ENCODE peak calls at places on chromosomes 16 and 17, in five cellular contexts. H, I, B, W and J are unnamed samples. For H3K36me3, the result is how much of the 10 kb centered on the place peaks cover.

GRCh38 chr16:48556913-48557351 is 53.0 kb downstream of the N4BP1 start:
- DNase-seq in H (no peak), W (peak), I (no peak), B (no peak), J (peak)

GRCh38 chr17:39665642-39666221 is 583 bp downstream of the TCAP start:
- DNase-seq in B (peak), I (no peak), H (no peak), W (no peak), J (peak)

GRCh38 chr17:19383681-19384470 is 3.1 kb downstream of the MFAP4 start:
- DNase-seq in H (no peak), I (no peak), B (no peak), W (peak), J (no peak)

GRCh38 chr16:5885521-5885920 is 787.9 kb upstream of the EEF2KMT start:
- DNase-seq in W (no peak), H (no peak), B (no peak), I (no peak), J (no peak)

GRCh38 chr16:35311475-35311874 is 1852.1 kb downstream of the TP53TG3F start:
- DNase-seq in I (no peak), W (no peak), H (no peak), B (no peak), J (no peak)

GRCh38 chr16:51374346-51374745 is 223.3 kb upstream of the SALL1 start:
- DNase-seq in H (no peak), B (no peak), W (peak), I (no peak), J (no peak)

GRCh38 chr16:57804111-57804837 is 2.0 kb upstream of the KIFC3 start:
- DNase-seq in B (no peak), I (no peak), W (no peak), H (no peak), J (no peak)

GRCh38 chr16:49498241-49499017 is 124.8 kb downstream of the C16orf78 start:
- DNase-seq in B (no peak), H (peak), W (no peak), I (no peak), J (no peak)

GRCh38 chr16:2704166-2704982 is 15.7 kb downstream of the PRSS27 start:
- DNase-seq in I (no peak), W (no peak), B (no peak), H (no peak), J (no peak)

GRCh38 chr17:79839363-79840203 is at the start of gene CBX4:
- DNase-seq in W (peak), I (peak), B (peak), H (peak), J (peak)

GRCh38 chr16:87930456-87930855 is 5.9 kb downstream of the CA5A start:
- DNase-seq in I (no peak), W (no peak), H (no peak), B (peak), J (no peak)

GRCh38 chr16:28321700-28322411 is 29.5 kb downstream of the SBK1 start:
- DNase-seq in H (no peak), W (peak), B (peak), I (peak), J (peak)
- H3K36me3 ChIP-seq in H (under half), W (under half), B (under half), I (under half), J (under half)

GRCh38 chr17:37530420-37530819 is 40.7 kb downstream of the DUSP14 start:
- DNase-seq in H (no peak), B (no peak), W (peak), I (no peak), J (no peak)
- H3K36me3 ChIP-seq in H (half or more), B (half or more), W (under half), I (under half), J (under half)

GRCh38 chr17:75231071-75231470 is 25.6 kb downstream of the NUP85 start:
- DNase-seq in W (no peak), B (no peak), I (no peak), H (no peak), J (no peak)

GRCh38 chr17:75228847-75229246 is 23.4 kb downstream of the NUP85 start:
- DNase-seq in H (peak), I (no peak), B (no peak), W (no peak), J (no peak)

GRCh38 chr17:75224983-75225382 is 19.5 kb downstream of the NUP85 start:
- DNase-seq in W (no peak), B (no peak), I (no peak), H (no peak), J (no peak)

GRCh38 chr17:75228305-75228704 is 22.8 kb downstream of the NUP85 start:
- DNase-seq in I (no peak), H (peak), W (no peak), B (no peak), J (no peak)

DNA sequence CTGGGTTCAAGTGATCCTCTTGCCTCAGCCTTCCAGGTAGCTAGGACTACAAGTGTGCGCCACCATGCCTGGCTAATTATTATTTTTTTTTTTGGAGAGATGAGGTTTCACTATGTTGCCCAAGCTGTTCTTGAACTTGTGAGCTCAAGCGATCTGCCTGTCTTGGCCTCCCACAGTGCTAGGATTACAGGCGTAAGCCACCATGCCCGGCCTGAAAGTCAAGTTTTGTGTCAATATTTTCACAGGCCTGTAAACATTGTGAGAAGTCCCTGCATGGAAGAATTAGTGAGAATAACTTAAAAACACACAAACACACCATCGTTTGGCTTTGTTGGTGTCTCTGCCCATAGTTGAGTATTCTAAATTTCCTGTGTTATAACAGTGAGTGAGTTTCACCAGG is 22.2 kb downstream of the NUP85 start:
- DNase-seq in H (no peak), W (no peak), B (no peak), I (no peak), J (no peak)
- H3K36me3 ChIP-seq in H (half or more), W (half or more), B (half or more), I (under half), J (half or more)

DNA sequence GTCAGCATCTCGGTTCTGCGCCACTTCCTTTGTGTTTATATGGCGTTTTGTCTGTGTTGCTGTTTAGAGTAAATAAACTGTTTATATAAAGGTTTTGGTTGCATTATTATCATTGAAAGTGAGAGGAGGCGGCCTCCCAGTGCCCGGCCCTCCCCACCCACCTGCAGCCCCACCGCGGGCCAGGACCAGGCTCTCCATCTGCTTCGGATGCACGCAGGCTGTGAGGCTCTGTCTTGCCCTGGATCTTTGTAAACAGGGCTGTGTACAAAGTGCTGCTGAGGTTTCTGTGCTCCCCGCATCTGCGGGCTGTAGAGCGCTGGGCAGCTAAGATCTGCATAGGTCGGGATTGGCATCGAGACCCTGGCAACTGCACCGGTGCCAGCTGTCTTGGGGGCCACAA is 8.2 kb upstream of the BAIAP3 start:
- DNase-seq in W (no peak), I (no peak), B (no peak), H (no peak), J (no peak)
- H3K36me3 ChIP-seq in W (under half), I (under half), B (under half), H (under half), J (under half)

DNA sequence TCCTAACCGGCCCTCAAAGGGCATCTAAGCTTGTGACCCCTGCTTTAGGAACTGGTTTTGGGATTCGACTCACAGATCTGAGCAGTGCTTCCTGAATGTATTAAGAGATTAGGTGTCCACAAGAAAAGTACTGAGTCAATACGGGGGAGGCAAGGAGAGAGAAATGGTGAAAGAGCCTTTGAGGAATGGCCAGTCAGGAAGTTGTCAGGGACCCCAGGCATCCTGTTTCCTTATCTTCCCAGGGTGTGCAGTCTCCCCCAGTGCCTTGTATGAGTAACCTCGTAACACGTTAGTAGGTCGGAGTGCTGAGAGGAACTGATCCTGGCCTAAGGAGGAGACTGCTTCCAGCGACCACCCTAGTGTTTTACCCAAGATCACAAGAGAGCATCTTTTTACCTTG is 16.4 kb upstream of the TMED6 start:
- DNase-seq in B (no peak), W (peak), I (no peak), H (no peak), J (no peak)
- H3K36me3 ChIP-seq in B (half or more), W (under half), I (under half), H (half or more), J (under half)